ENCODE peak calls at places on chromosomes 7 and 10, in four cellular contexts. N, I, X and Z are unnamed samples.

GRCh38 chr10:51235865-51236264 is 161.6 kb downstream of the PRKG1 start:
- DNase-seq in N (no peak), I (no peak), X (no peak), Z (no peak)

GRCh38 chr10:104037261-104037951 is 48.3 kb downstream of the COL17A1 start:
- DNase-seq in N (no peak), I (no peak), X (no peak), Z (peak; percentile 4)

GRCh38 chr7:133854739-133855138 is 272.4 kb upstream of the LRGUK start:
- DNase-seq in N (no peak), I (no peak), X (peak; percentile 81), Z (peak; percentile 36)

GRCh38 chr10:26044123-26044749 is 110.2 kb downstream of the MYO3A start:
- DNase-seq in N (no peak), I (no peak), X (no peak), Z (no peak)

GRCh38 chr7:7851991-7852390 is 116.6 kb upstream of the GLCCI1 start:
- DNase-seq in N (no peak), I (no peak), X (no peak), Z (no peak)

GRCh38 chr10:11505636-11506035 is 105.8 kb downstream of the USP6NL start:
- DNase-seq in N (no peak), I (no peak), X (no peak), Z (no peak)

GRCh38 chr7:121960678-121961461 is 87.9 kb downstream of the PTPRZ1 start:
- DNase-seq in N (no peak), I (peak; percentile 40), X (peak; percentile 38), Z (peak; percentile 78)

GRCh38 chr10:74049995-74050394 is 52.1 kb downstream of the VCL start:
- DNase-seq in N (no peak), I (no peak), X (no peak), Z (no peak)

GRCh38 chr7:117588352-117588794 is 108.5 kb downstream of the CFTR start:
- DNase-seq in N (no peak), I (no peak), X (no peak), Z (no peak)

GRCh38 chr7:67947651-67948050 is 951.0 kb downstream of the TYW1 start:
- DNase-seq in N (no peak), I (no peak), X (peak; percentile 54), Z (no peak)

GRCh38 chr7:107502154-107502553 is 32.3 kb downstream of the GPR22 start:
- DNase-seq in N (no peak), I (no peak), X (no peak), Z (no peak)

GRCh38 chr10:61285749-61286148 is 167.4 kb downstream of the TMEM26 start:
- DNase-seq in N (no peak), I (no peak), X (no peak), Z (no peak)

GRCh38 chr7:82740246-82740848 is 296.8 kb upstream of the CACNA2D1 start:
- DNase-seq in N (peak; percentile 26), I (no peak), X (peak; percentile 83), Z (peak; percentile 43)

GRCh38 chr7:74012842-74013249 is 15.1 kb upstream of the ELN start:
- DNase-seq in N (peak; percentile 39), I (no peak), X (no peak), Z (no peak)

GRCh38 chr10:14645239-14645960 is 129.3 kb downstream of the FAM107B start:
- DNase-seq in N (no peak), I (no peak), X (no peak), Z (no peak)

GRCh38 chr7:12772768-12773167 is 85.3 kb downstream of the ARL4A start:
- DNase-seq in N (no peak), I (no peak), X (no peak), Z (no peak)

GRCh38 chr10:114042895-114043531 is 653 bp upstream of the ADRB1 start:
- DNase-seq in N (peak; percentile 77), I (no peak), X (peak; percentile 46), Z (peak; percentile 31)

GRCh38 chr7:33062023-33062781 is at the start of gene NT5C3A:
- DNase-seq in N (no peak), I (no peak), X (peak; percentile 67), Z (peak; percentile 62)

GRCh38 chr7:36820527-36821170 is 96.4 kb upstream of the AOAH start:
- DNase-seq in N (no peak), I (no peak), X (no peak), Z (no peak)

GRCh38 chr10:107168739-107169138 is 4.2 kb upstream of the SORCS1 start:
- DNase-seq in N (no peak), I (no peak), X (no peak), Z (no peak)

GRCh38 chr10:60572511-60573194 is 183.0 kb upstream of the ANK3 start:
- DNase-seq in N (peak; percentile 53), I (peak; percentile 5), X (peak; percentile 66), Z (peak; percentile 37)